ENCODE peak calls at places on chromosomes 13 and 19, in eight cellular contexts. N is RWPE1, K is HCT116, M is WERI-Rb-1, D is upper lobe of right lung, G is sigmoid colon, Z is heart right ventricle, H is omental fat pad. F is an unnamed sample.

GRCh38 chr13:25978961-25979360 is 72.9 kb downstream of the SHISA2 start:
- DNase-seq in N (no peak), K (no peak), M (no peak), D (no peak), G (no peak), Z (no peak), H (no peak), F (no peak)

GRCh38 chr13:31956944-31957644 is 74.5 kb upstream of the FRY start:
- DNase-seq in N (no peak), K (no peak), M (no peak), D (no peak), G (no peak), Z (no peak), H (no peak), F (no peak)

GRCh38 chr13:56988543-56988942 is 152.2 kb upstream of the PRR20A start:
- DNase-seq in N (peak; percentile 18), K (no peak), M (no peak), D (no peak), G (no peak), Z (no peak), H (no peak), F (no peak)

GRCh38 chr13:100657881-100658315 is 16.7 kb downstream of the TMTC4 start:
- DNase-seq in N (no peak), K (no peak), M (no peak), D (no peak), G (no peak), Z (no peak), H (no peak), F (no peak)

GRCh38 chr13:51122868-51123267 is 11.8 kb upstream of the C13orf42 start:
- DNase-seq in N (no peak), K (no peak), M (peak; percentile 38), D (no peak), G (no peak), Z (no peak), H (no peak), F (no peak)

GRCh38 chr13:111429064-111429558 is 108.7 kb downstream of the TEX29 start:
- DNase-seq in N (peak; percentile 39), K (peak; percentile 58), M (peak; percentile 65), D (no peak), G (no peak), Z (no peak), H (no peak), F (peak; percentile 61)

GRCh38 chr13:99389520-99390304 is 82.5 kb upstream of the GPR183 start:
- DNase-seq in N (no peak), K (no peak), M (peak; percentile 6), D (no peak), G (no peak), Z (no peak), H (no peak), F (no peak)

GRCh38 chr19:34416021-34416545 is 11.9 kb downstream of the PDCD2L start:
- DNase-seq in N (peak; percentile 52), K (no peak), M (no peak), D (no peak), G (no peak), Z (no peak), H (no peak), F (no peak)

GRCh38 chr13:30880756-30881155 is 25.3 kb upstream of the MEDAG start:
- DNase-seq in N (peak; percentile 30), K (no peak), M (no peak), D (no peak), G (no peak), Z (no peak), H (no peak), F (no peak)

GRCh38 chr13:20121154-20121515 is 39.7 kb downstream of the GJA3 start:
- DNase-seq in N (no peak), K (no peak), M (no peak), D (no peak), G (no peak), Z (no peak), H (no peak), F (no peak)

GRCh38 chr19:43668406-43669158 is 1.4 kb downstream of the PLAUR start:
- DNase-seq in N (peak; percentile 99), K (peak; percentile 98), M (peak; percentile 90), D (peak; percentile 99), G (peak; percentile 100), Z (peak; percentile 98), H (peak; percentile 98), F (peak; percentile 96)

DNA sequence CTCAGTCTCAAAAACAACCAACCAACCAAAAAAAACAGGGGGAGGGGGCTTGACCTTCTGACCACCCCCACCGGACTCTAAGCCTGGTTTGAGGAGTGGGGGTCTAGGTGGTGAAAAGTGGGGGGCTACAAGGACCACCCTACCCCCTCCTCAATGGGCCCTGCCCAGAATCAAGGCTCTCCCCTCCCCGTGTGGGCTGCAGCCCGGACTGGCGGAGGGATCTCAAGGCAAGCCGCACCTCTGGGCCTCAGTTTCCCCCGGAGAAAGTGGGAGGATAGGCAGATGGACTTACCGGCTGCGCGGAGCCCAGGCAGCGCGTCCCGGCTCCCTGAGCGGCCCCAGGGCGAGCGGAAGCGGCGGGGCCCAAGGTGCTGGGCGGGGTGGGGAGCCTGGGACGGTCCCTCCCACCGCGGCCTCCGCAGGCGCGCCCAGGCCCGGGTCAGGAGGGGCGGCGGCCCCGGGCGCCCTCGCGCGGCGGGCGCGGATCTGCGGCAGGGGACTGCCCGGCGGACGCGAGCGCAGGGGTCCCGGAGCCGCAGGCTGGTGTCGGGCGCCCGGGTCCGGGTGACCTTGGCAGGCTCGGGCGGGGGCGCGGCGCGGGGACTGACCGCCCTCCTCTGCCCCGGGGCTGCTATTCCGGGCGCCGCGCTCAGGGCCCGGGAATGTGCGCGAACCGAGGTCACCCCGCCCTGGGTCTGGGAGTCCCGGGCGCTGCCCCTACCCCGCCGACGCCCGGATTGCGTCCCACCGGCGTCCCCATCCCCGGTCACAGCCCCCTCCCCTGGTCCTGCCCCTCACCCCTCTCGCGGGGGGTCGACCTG is at the start of gene ADAMTSL5:
- DNase-seq in N (peak; percentile 71), K (no peak), M (peak; percentile 53), D (peak; percentile 81), G (no peak), Z (peak; percentile 67), H (no peak), F (no peak)
- TF ChIP-seq CTCF in N (peak; percentile 51), K (no peak), M (no peak), D (no peak), G (no peak), Z (peak; percentile 20), H (no peak), F (no peak)

GRCh38 chr19:14114854-14115253 is 2.7 kb downstream of the PRKACA start:
- DNase-seq in N (no peak), K (no peak), M (peak; percentile 51), D (peak; percentile 80), G (peak; percentile 76), Z (peak; percentile 71), H (no peak), F (peak; percentile 72)
- TF ChIP-seq CTCF in N (no peak), K (peak; percentile 68), M (peak; percentile 60), D (peak; percentile 64), G (peak; percentile 60), Z (peak; percentile 58), H (no peak), F (peak; percentile 58)

GRCh38 chr19:1942078-1942933 is 1.3 kb downstream of the CSNK1G2 start:
- DNase-seq in N (peak; percentile 76), K (no peak), M (peak; percentile 91), D (peak; percentile 88), G (peak; percentile 88), Z (peak; percentile 65), H (peak; percentile 40), F (peak; percentile 88)
- TF ChIP-seq CTCF in N (no peak), K (no peak), M (no peak), D (no peak), G (no peak), Z (no peak), H (no peak), F (no peak)

GRCh38 chr13:92966900-92967299 is 259.7 kb upstream of the GPC6 start:
- DNase-seq in N (no peak), K (no peak), M (no peak), D (no peak), G (no peak), Z (no peak), H (no peak), F (no peak)

GRCh38 chr13:92972751-92973150 is 253.9 kb upstream of the GPC6 start:
- DNase-seq in N (no peak), K (no peak), M (no peak), D (no peak), G (no peak), Z (no peak), H (no peak), F (no peak)

GRCh38 chr13:92963029-92963428 is 263.6 kb upstream of the GPC6 start:
- DNase-seq in N (no peak), K (no peak), M (no peak), D (no peak), G (no peak), Z (no peak), H (no peak), F (no peak)

GRCh38 chr13:92966341-92966740 is 260.3 kb upstream of the GPC6 start:
- DNase-seq in N (no peak), K (no peak), M (no peak), D (no peak), G (no peak), Z (no peak), H (no peak), F (no peak)

GRCh38 chr13:92967923-92968322 is 258.7 kb upstream of the GPC6 start:
- DNase-seq in N (no peak), K (no peak), M (peak; percentile 39), D (no peak), G (no peak), Z (no peak), H (no peak), F (no peak)
- TF ChIP-seq CTCF in N (no peak), K (no peak), M (peak; percentile 58), D (no peak), G (no peak), Z (no peak), H (no peak), F (no peak)

GRCh38 chr19:36009220-36009619 is 607 bp upstream of the SYNE4 start:
- DNase-seq in N (peak; percentile 57), K (no peak), M (peak; percentile 52), D (peak; percentile 87), G (peak; percentile 90), Z (peak; percentile 76), H (no peak), F (peak; percentile 75)
- TF ChIP-seq CTCF in N (no peak), K (no peak), M (no peak), D (no peak), G (no peak), Z (no peak), H (no peak), F (no peak)

GRCh38 chr13:91185294-91185863 is 162.1 kb upstream of the MIR17HG start:
- DNase-seq in N (peak; percentile 8), K (peak; percentile 7), M (no peak), D (no peak), G (no peak), Z (no peak), H (no peak), F (no peak)
- TF ChIP-seq CTCF in N (no peak), K (no peak), M (peak; percentile 30), D (peak; percentile 21), G (no peak), Z (peak; percentile 26), H (no peak), F (no peak)

GRCh38 chr13:113929628-113930615 is 44.0 kb downstream of the C13orf46 start:
- DNase-seq in N (no peak), K (no peak), M (peak; percentile 28), D (peak; percentile 57), G (peak; percentile 62), Z (no peak), H (peak; percentile 13), F (no peak)
- TF ChIP-seq CTCF in N (no peak), K (peak; percentile 3), M (peak; percentile 42), D (no peak), G (no peak), Z (no peak), H (no peak), F (no peak)

F was measured in glutamatergic neuron.